ENCODE peak calls at places on chromosome 5, in eight cellular contexts. Q is AG04450, C is neuronal stem cell, H is DND-41, V is mesendoderm, R is pancreas, A is upper lobe of right lung, L is cardiac muscle cell. E is an unnamed sample.

GRCh38 chr5:10695055-10695649 is 65.9 kb downstream of the DAP start:
- DNase-seq in Q (no peak), C (peak), H (no peak), V (peak), R (peak), A (peak), L (peak), E (no peak)

GRCh38 chr5:116506448-116506847 is 68.2 kb downstream of the SEMA6A start:
- DNase-seq in Q (no peak), C (no peak), H (no peak), V (no peak), R (no peak), A (no peak), L (no peak), E (no peak)

GRCh38 chr5:171667341-171668096 is 118.1 kb upstream of the SMIM23 start:
- DNase-seq in Q (peak), C (peak), H (no peak), V (peak), R (peak), A (no peak), L (no peak), E (no peak)

GRCh38 chr5:171269717-171270116 is 39.3 kb upstream of the TLX3 start:
- DNase-seq in Q (peak), C (no peak), H (no peak), V (peak), R (no peak), A (no peak), L (no peak), E (no peak)

GRCh38 chr5:115583474-115583873 is 18.8 kb downstream of the TICAM2 start:
- DNase-seq in Q (peak), C (no peak), H (no peak), V (no peak), R (no peak), A (no peak), L (no peak), E (no peak)

GRCh38 chr5:60540855-60541805 is 158.8 kb downstream of the DEPDC1B start:
- DNase-seq in Q (no peak), C (no peak), H (no peak), V (peak), R (no peak), A (no peak), L (no peak), E (no peak)

GRCh38 chr5:1514027-1514818 is 9.5 kb downstream of the LPCAT1 start:
- DNase-seq in Q (no peak), C (no peak), H (peak), V (no peak), R (peak), A (peak), L (no peak), E (peak)

GRCh38 chr5:59793000-59793399 is 100.5 kb downstream of the PDE4D start:
- DNase-seq in Q (peak), C (no peak), H (no peak), V (no peak), R (peak), A (no peak), L (no peak), E (no peak)

GRCh38 chr5:116378007-116378831 is 196.4 kb downstream of the SEMA6A start:
- DNase-seq in Q (no peak), C (no peak), H (no peak), V (peak), R (no peak), A (no peak), L (no peak), E (no peak)

GRCh38 chr5:175654807-175655206 is 3.1 kb upstream of the HRH2 start:
- DNase-seq in Q (no peak), C (no peak), H (no peak), V (no peak), R (no peak), A (no peak), L (no peak), E (no peak)

GRCh38 chr5:125251703-125252102 is 505.3 kb upstream of the ZNF608 start:
- DNase-seq in Q (no peak), C (no peak), H (no peak), V (no peak), R (no peak), A (no peak), L (no peak), E (no peak)

GRCh38 chr5:42591026-42591425 is 165.6 kb upstream of the CCDC152 start:
- DNase-seq in Q (no peak), C (no peak), H (no peak), V (no peak), R (no peak), A (no peak), L (peak), E (no peak)

GRCh38 chr5:61675015-61675692 is 343.1 kb downstream of the ZSWIM6 start:
- DNase-seq in Q (no peak), C (peak), H (no peak), V (peak), R (no peak), A (no peak), L (no peak), E (no peak)

GRCh38 chr5:998975-999501 is 9.6 kb upstream of the NKD2 start:
- DNase-seq in Q (no peak), C (no peak), H (no peak), V (no peak), R (no peak), A (peak), L (no peak), E (no peak)

GRCh38 chr5:93070938-93071337 is 510.1 kb downstream of the NR2F1-AS1 start:
- DNase-seq in Q (no peak), C (no peak), H (no peak), V (no peak), R (no peak), A (no peak), L (no peak), E (no peak)

GRCh38 chr5:81698806-81699205 is 52.1 kb downstream of the SSBP2 start:
- DNase-seq in Q (no peak), C (no peak), H (no peak), V (no peak), R (no peak), A (no peak), L (no peak), E (no peak)

GRCh38 chr5:103522586-103522985 is 40.0 kb downstream of the NUDT12 start:
- DNase-seq in Q (no peak), C (no peak), H (no peak), V (peak), R (no peak), A (no peak), L (peak), E (no peak)

GRCh38 chr5:180464603-180464970 is 29.6 kb upstream of the CNOT6 start:
- DNase-seq in Q (no peak), C (no peak), H (no peak), V (no peak), R (no peak), A (no peak), L (no peak), E (no peak)

GRCh38 chr5:126435261-126435660 is 12.1 kb downstream of the GRAMD2B start:
- DNase-seq in Q (no peak), C (no peak), H (no peak), V (no peak), R (no peak), A (no peak), L (no peak), E (no peak)

GRCh38 chr5:144189800-144190429 is 19.2 kb downstream of the KCTD16 start:
- DNase-seq in Q (no peak), C (no peak), H (peak), V (no peak), R (no peak), A (peak), L (no peak), E (no peak)

GRCh38 chr5:69276422-69277174 is 41.9 kb downstream of the CDK7 start:
- DNase-seq in Q (no peak), C (no peak), H (no peak), V (no peak), R (no peak), A (no peak), L (no peak), E (no peak)

GRCh38 chr5:123364443-123364842 is 58.8 kb downstream of the CEP120 start:
- DNase-seq in Q (peak), C (no peak), H (no peak), V (no peak), R (no peak), A (no peak), L (no peak), E (no peak)

GRCh38 chr5:13218518-13218917 is 726.0 kb downstream of the DNAH5 start:
- DNase-seq in Q (no peak), C (no peak), H (no peak), V (peak), R (no peak), A (no peak), L (no peak), E (no peak)

GRCh38 chr5:157248771-157249475 is 17.0 kb upstream of the CYFIP2 start:
- DNase-seq in Q (no peak), C (no peak), H (peak), V (no peak), R (no peak), A (no peak), L (no peak), E (no peak)

GRCh38 chr5:143143973-143144372 is 259.5 kb downstream of the NR3C1 start:
- DNase-seq in Q (no peak), C (no peak), H (no peak), V (no peak), R (no peak), A (no peak), L (no peak), E (no peak)

GRCh38 chr5:143146161-143146560 is 257.3 kb downstream of the NR3C1 start:
- DNase-seq in Q (no peak), C (no peak), H (no peak), V (no peak), R (no peak), A (no peak), L (no peak), E (no peak)

GRCh38 chr5:143147918-143148317 is 255.6 kb downstream of the NR3C1 start:
- DNase-seq in Q (no peak), C (no peak), H (no peak), V (no peak), R (no peak), A (no peak), L (no peak), E (no peak)

GRCh38 chr5:143147382-143147781 is 256.1 kb downstream of the NR3C1 start:
- DNase-seq in Q (no peak), C (no peak), H (no peak), V (no peak), R (no peak), A (no peak), L (no peak), E (no peak)

DNA sequence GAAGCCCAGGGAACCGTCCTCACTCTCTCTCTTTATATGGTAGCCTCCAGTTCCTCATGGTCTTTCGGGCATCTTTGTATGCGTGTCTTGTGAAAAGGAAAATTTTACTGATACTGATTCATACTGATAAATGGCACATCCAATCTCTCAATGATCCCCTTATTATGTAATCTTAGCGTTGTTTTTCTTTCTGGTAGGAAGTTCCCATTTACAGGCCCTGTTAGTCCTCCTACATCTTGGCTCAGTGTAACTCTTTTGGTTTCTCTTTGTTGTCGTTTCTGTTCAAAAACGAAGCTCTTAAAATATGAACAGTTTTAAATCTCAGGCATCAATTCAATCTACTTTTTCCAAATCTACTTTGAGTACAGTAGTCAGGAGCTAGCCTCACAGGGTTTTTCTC is 258.1 kb downstream of the NR3C1 start:
- DNase-seq in Q (no peak), C (no peak), H (no peak), V (no peak), R (no peak), A (no peak), L (no peak), E (no peak)
- H3K27ac ChIP-seq in Q (no peak), C (no peak), H (no peak), V (no peak), R (no peak), A (peak), L (no peak), E (peak)

GRCh38 chr5:154940375-154940771 is 500 bp upstream of the MRPL22 start:
- DNase-seq in Q (no peak), C (no peak), H (no peak), V (no peak), R (no peak), A (no peak), L (no peak), E (no peak)
- H3K27ac ChIP-seq in Q (no peak), C (no peak), H (peak), V (no peak), R (peak), A (peak), L (peak), E (peak)

GRCh38 chr5:139180850-139181785 is 17.1 kb downstream of the SIL1 start:
- DNase-seq in Q (no peak), C (no peak), H (no peak), V (no peak), R (no peak), A (no peak), L (no peak), E (no peak)
- H3K27ac ChIP-seq in Q (no peak), C (no peak), H (no peak), V (no peak), R (no peak), A (no peak), L (no peak), E (no peak)

GRCh38 chr5:148972396-148972795 is 90.5 kb downstream of the SH3TC2 start:
- DNase-seq in Q (no peak), C (no peak), H (no peak), V (no peak), R (no peak), A (no peak), L (no peak), E (no peak)
- H3K27ac ChIP-seq in Q (peak), C (no peak), H (no peak), V (no peak), R (no peak), A (peak), L (no peak), E (peak)

GRCh38 chr5:177105546-177106476 is 19.1 kb downstream of the FGFR4 start:
- DNase-seq in Q (no peak), C (no peak), H (no peak), V (no peak), R (no peak), A (no peak), L (no peak), E (no peak)
- H3K27ac ChIP-seq in Q (no peak), C (no peak), H (no peak), V (no peak), R (no peak), A (no peak), L (no peak), E (no peak)

E was measured in coronary artery.